ENCODE peak calls at places on chromosomes 1 and 21, in eight cellular contexts. F, J, N, O, G, V, Y and E are unnamed samples.
A peak's percentile ranks its signal among the peaks of the same experiment; 100 is the strongest.

GRCh38 chr1:21050031-21050430 is 126.7 kb downstream of the EIF4G3 start:
- DNase-seq in G (no peak), N (no peak), F (no peak), Y (no peak), O (no peak), J (no peak), V (no peak), E (no peak)

GRCh38 chr1:201119206-201119814 is 7.1 kb upstream of the CACNA1S start:
- DNase-seq in F (peak; percentile 79), G (peak; percentile 68), V (peak; percentile 58), O (no peak), J (no peak), N (no peak), Y (no peak), E (no peak)

GRCh38 chr1:157000686-157001085 is 44.9 kb downstream of the ARHGEF11 start:
- DNase-seq in Y (no peak), V (no peak), G (no peak), O (no peak), N (no peak), J (no peak), F (no peak), E (no peak)

GRCh38 chr1:24021403-24022266 is 41.5 kb upstream of the SRSF10 start:
- DNase-seq in V (no peak), F (no peak), J (peak; percentile 75), G (no peak), Y (no peak), O (no peak), N (no peak), E (no peak)

GRCh38 chr1:248853023-248853422 is 5.9 kb downstream of the ZNF692 start:
- DNase-seq in V (no peak), G (no peak), O (no peak), F (peak; percentile 49), Y (peak; percentile 69), J (no peak), N (no peak), E (no peak)

GRCh38 chr1:190908691-190909090 is 431.0 kb upstream of the BRINP3 start:
- DNase-seq in G (no peak), Y (no peak), N (no peak), V (no peak), F (no peak), J (no peak), O (no peak), E (no peak)

GRCh38 chr21:32770514-32771133 is 931 bp downstream of the PAXBP1 start:
- DNase-seq in N (peak; percentile 14), V (no peak), O (no peak), F (no peak), J (no peak), Y (no peak), G (no peak), E (no peak)

GRCh38 chr1:1225913-1226312 is 5.9 kb downstream of the SDF4 start:
- DNase-seq in G (no peak), O (no peak), N (no peak), V (no peak), Y (no peak), J (no peak), F (no peak), E (no peak)

GRCh38 chr1:200627548-200628222 is 7.1 kb upstream of the KIF14 start:
- DNase-seq in Y (no peak), V (no peak), F (no peak), N (no peak), J (no peak), O (no peak), G (no peak), E (no peak)

GRCh38 chr1:14661220-14661619 is 62.7 kb downstream of the KAZN start:
- DNase-seq in F (no peak), Y (no peak), V (no peak), N (no peak), O (no peak), G (no peak), J (no peak), E (no peak)

GRCh38 chr1:39901486-39902120 is at the start of gene MYCL:
- DNase-seq in Y (no peak), V (peak; percentile 71), F (peak; percentile 84), O (peak; percentile 26), G (peak; percentile 89), J (peak; percentile 95), N (peak; percentile 94), E (no peak)

GRCh38 chr21:35239811-35240219 is 190.7 kb upstream of the RUNX1 start:
- DNase-seq in J (no peak), Y (no peak), V (no peak), G (no peak), F (no peak), N (no peak), O (no peak), E (no peak)

GRCh38 chr1:155078496-155079209 is at the start of gene EFNA3:
- DNase-seq in N (peak; percentile 76), G (peak; percentile 91), V (peak; percentile 68), Y (peak; percentile 14), F (peak; percentile 86), J (peak; percentile 66), O (peak; percentile 7), E (no peak)

GRCh38 chr21:32140212-32141008 is 138.4 kb downstream of the MIS18A start:
- DNase-seq in F (no peak), G (no peak), O (no peak), J (no peak), Y (no peak), N (no peak), V (no peak), E (no peak)